ENCODE peak calls at places on chromosome 4, in eight cellular contexts. T is CD8-positive, alpha-beta memory T cell; Z is tibial nerve; X is breast epithelium; N is neural progenitor cell; B is IMR-90; P is heart left ventricle; J is A549. Q is an unnamed sample.

GRCh38 chr4:20532871-20533870 is 167.1 kb upstream of the PACRGL start:
- DNase-seq in T (no peak), X (no peak), Z (no peak), N (no peak), J (no peak), B (peak; percentile 41), P (no peak), Q (peak; percentile 34)

GRCh38 chr4:156109943-156110925 is 156.6 kb upstream of the CTSO start:
- DNase-seq in T (no peak), B (peak; percentile 8), X (no peak), Z (no peak), P (peak; percentile 27), J (peak; percentile 2), N (no peak), Q (no peak)

GRCh38 chr4:145882594-145882993 is 56.0 kb downstream of the ZNF827 start:
- DNase-seq in T (no peak), X (no peak), B (no peak), P (no peak), N (no peak), Z (no peak), J (no peak), Q (no peak)

GRCh38 chr4:88533937-88534750 is 10.6 kb upstream of the PYURF start:
- DNase-seq in N (no peak), T (no peak), J (no peak), P (no peak), B (peak; percentile 94), X (no peak), Z (no peak), Q (peak; percentile 35)

GRCh38 chr4:121220698-121221097 is 56.6 kb upstream of the TNIP3 start:
- DNase-seq in P (no peak), Z (no peak), J (no peak), N (peak; percentile 31), B (no peak), X (no peak), T (no peak), Q (no peak)

GRCh38 chr4:181592221-181592745 is 650.9 kb upstream of the TENM3 start:
- DNase-seq in N (no peak), P (no peak), J (no peak), T (no peak), Z (no peak), B (peak; percentile 46), X (no peak), Q (no peak)

GRCh38 chr4:140109626-140110213 is 44.3 kb downstream of the MAML3 start:
- DNase-seq in P (no peak), X (no peak), J (no peak), T (no peak), Z (no peak), B (no peak), N (peak; percentile 69), Q (no peak)

GRCh38 chr4:1209821-1210220 is 37.4 kb upstream of the SPON2 start:
- DNase-seq in Z (peak; percentile 66), P (peak; percentile 93), J (no peak), T (no peak), B (peak; percentile 80), X (no peak), N (no peak), Q (no peak)

GRCh38 chr4:16122784-16123183 is 39.0 kb upstream of the PROM1 start:
- DNase-seq in B (no peak), J (no peak), P (no peak), Z (no peak), T (no peak), X (no peak), N (no peak), Q (no peak)

GRCh38 chr4:158938462-158939044 is 164.3 kb upstream of the RAPGEF2 start:
- DNase-seq in Z (no peak), P (no peak), B (peak; percentile 40), N (no peak), X (no peak), J (no peak), T (no peak), Q (no peak)

GRCh38 chr4:76457885-76458284 is 22.9 kb downstream of the SHROOM3 start:
- DNase-seq in T (no peak), B (no peak), J (no peak), X (no peak), P (no peak), N (peak; percentile 52), Z (no peak), Q (no peak)

GRCh38 chr4:129335263-129335662 is 239.3 kb downstream of the C4orf33 start:
- DNase-seq in J (no peak), B (no peak), P (no peak), Z (no peak), X (no peak), T (no peak), N (no peak), Q (no peak)
- H3K4me3 ChIP-seq in J (no peak overlapping the region), B (no peak overlapping the region), P (no peak overlapping the region), Z (no peak overlapping the region), X (no peak overlapping the region), T (no peak overlapping the region), N (no peak overlapping the region), Q (no peak overlapping the region)

DNA sequence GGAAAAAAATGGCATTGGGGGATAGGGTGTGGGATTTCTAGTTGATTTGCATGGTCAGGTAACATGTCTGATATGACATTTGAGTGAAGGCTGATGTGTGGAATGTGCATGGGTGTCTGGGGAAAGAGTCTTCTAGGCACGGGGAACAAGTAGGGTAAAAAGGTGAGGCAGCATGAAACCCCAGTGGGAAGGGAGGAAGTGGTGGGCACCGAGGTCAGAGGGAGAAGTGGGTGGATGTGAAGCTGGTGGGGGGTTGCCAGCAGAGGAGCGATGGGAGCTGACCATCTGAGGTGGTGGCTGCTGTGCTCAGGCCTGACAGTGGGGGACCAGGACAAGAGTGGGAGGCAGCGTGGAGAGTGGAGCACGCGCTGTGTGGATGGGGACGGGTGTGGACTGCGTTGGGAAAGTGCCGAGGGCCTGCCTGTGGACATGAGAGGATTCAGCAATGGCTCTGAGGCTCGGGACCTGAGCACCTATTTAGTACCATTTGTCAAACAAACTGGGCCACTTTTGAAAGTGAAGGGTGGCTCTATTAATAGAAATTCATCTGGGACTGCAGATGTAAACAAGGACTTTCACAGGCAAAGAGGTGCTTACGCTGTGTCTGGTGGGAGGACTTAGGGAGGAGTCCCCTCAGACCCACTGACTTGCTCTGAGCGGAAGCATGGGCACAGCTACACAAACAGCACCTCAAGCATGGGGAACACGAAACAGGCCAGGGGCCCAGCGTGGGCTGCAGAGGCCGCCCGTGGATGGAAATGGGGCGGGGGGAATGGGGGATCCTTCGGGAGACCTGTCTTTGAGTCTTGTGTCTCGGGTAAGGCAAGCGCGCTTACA is 16.7 kb upstream of the S100P start:
- DNase-seq in B (no peak), T (no peak), P (no peak), Z (no peak), X (no peak), J (no peak), N (no peak), Q (no peak)
- H3K4me3 ChIP-seq in B (no peak overlapping the region), T (peak overlapping the region; percentile 65), P (no peak overlapping the region), Z (no peak overlapping the region), X (peak overlapping the region; percentile 3), J (no peak overlapping the region), N (no peak overlapping the region), Q (no peak overlapping the region)

DNA sequence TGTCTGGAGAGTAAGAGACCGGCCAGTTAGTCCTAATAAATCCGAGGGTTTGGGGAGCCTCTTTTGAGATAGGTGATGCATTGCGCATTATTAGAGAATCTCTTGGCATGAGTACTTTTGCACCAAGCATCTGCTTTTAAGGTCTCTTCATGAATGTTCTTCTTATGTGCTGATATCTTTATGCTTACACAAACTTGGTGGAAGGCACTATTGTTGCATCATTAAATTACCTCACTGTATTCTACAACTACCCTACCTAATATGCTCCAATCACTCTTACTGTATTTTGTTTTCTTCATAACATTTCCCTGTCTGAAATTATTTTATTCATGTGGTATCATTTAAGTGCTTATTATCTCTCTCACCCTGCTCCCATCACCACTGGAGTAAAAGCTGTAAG is 151.6 kb downstream of the PALLD start:
- DNase-seq in Z (no peak), X (no peak), P (no peak), T (no peak), J (no peak), B (no peak), N (no peak), Q (no peak)
- H3K4me3 ChIP-seq in Z (no peak overlapping the region), X (no peak overlapping the region), P (no peak overlapping the region), T (no peak overlapping the region), J (no peak overlapping the region), B (no peak overlapping the region), N (no peak overlapping the region), Q (no peak overlapping the region)

GRCh38 chr4:128513664-128514484 is 226.3 kb upstream of the PGRMC2 start:
- DNase-seq in X (no peak), B (peak; percentile 61), P (no peak), T (no peak), N (no peak), Z (no peak), J (no peak), Q (no peak)
- H3K4me3 ChIP-seq in X (no peak overlapping the region), B (no peak overlapping the region), P (no peak overlapping the region), T (peak overlapping the region; percentile 19), N (no peak overlapping the region), Z (no peak overlapping the region), J (no peak overlapping the region), Q (no peak overlapping the region)

GRCh38 chr4:114077610-114078009 is 98.2 kb upstream of the ARSJ start:
- DNase-seq in P (no peak), B (peak; percentile 92), N (no peak), Z (no peak), X (no peak), T (no peak), J (no peak), Q (peak; percentile 67)
- H3K4me3 ChIP-seq in P (no peak overlapping the region), B (no peak overlapping the region), N (no peak overlapping the region), Z (no peak overlapping the region), X (no peak overlapping the region), T (no peak overlapping the region), J (no peak overlapping the region), Q (no peak overlapping the region)

GRCh38 chr4:185205697-185206342 is 2.0 kb upstream of the CFAP97 start:
- DNase-seq in X (no peak), Z (no peak), N (no peak), J (no peak), P (no peak), B (no peak), T (no peak), Q (no peak)
- H3K4me3 ChIP-seq in X (no peak overlapping the region), Z (no peak overlapping the region), N (no peak overlapping the region), J (no peak overlapping the region), P (no peak overlapping the region), B (no peak overlapping the region), T (no peak overlapping the region), Q (no peak overlapping the region)

GRCh38 chr4:22695011-22695410 is 2.3 kb downstream of the GBA3 start:
- DNase-seq in J (no peak), Z (no peak), N (no peak), X (no peak), B (no peak), T (no peak), P (no peak), Q (no peak)

GRCh38 chr4:22692736-22693135 is at the start of gene GBA3:
- DNase-seq in T (no peak), B (no peak), P (no peak), N (peak; percentile 8), X (no peak), J (no peak), Z (no peak), Q (no peak)

DNA sequence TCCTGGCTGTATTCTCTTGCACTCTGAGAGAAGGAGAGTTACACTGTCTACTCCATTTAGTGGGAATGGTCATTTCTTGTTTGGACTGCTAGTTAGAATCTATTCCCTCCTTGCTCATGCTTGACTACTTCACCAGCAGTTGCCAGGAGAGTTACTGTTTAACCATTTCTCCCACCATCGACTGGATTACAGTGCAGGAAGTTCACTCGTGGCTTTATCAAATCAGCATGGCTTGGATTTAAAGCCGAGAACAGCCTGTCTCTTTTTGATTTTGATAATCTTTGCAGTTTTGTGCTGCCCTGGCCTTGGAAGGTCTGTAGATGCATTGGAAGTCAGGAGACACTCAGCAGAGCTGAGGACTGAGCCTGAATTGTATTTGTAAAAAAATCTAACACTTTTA is 3.2 kb downstream of the GBA3 start:
- DNase-seq in N (no peak), B (no peak), T (no peak), J (no peak), P (no peak), X (no peak), Z (no peak), Q (peak; percentile 56)
- H3K4me3 ChIP-seq in N (no peak overlapping the region), B (no peak overlapping the region), T (no peak overlapping the region), J (no peak overlapping the region), P (no peak overlapping the region), X (no peak overlapping the region), Z (no peak overlapping the region), Q (no peak overlapping the region)

Q was measured in kidney epithelial cell.